ENCODE peak calls at places on chromosomes 7 and 10, in five cellular contexts. D is fibroblast of lung, P is mucosa of descending colon, N is tibial nerve, R is IMR-90. T is an unnamed sample. For H3K9me3, the result is how much of the 10 kb centered on the place peaks cover.

GRCh38 chr10:127736222-127736914 is 617 bp upstream of the FOXI2 start:
- DNase-seq in R (no peak), N (no peak), P (no peak), D (no peak), T (no peak)

GRCh38 chr10:119412831-119413737 is 129.4 kb downstream of the RGS10 start:
- DNase-seq in D (peak), N (no peak), P (no peak), R (peak), T (no peak)

GRCh38 chr10:11593612-11594011 is 17.8 kb downstream of the USP6NL start:
- DNase-seq in P (peak), R (no peak), N (no peak), D (no peak), T (no peak)

GRCh38 chr10:72223743-72224101 is 7.6 kb upstream of the ASCC1 start:
- DNase-seq in N (no peak), D (peak), R (peak), P (peak), T (no peak)

GRCh38 chr7:94400022-94400421 is 5.3 kb downstream of the COL1A2 start:
- DNase-seq in P (no peak), D (no peak), R (no peak), N (no peak), T (no peak)

GRCh38 chr7:115973381-115973780 is 57.2 kb downstream of the TFEC start:
- DNase-seq in D (no peak), R (no peak), P (no peak), N (no peak), T (no peak)

GRCh38 chr10:15140640-15141039 is 27.9 kb downstream of the NMT2 start:
- DNase-seq in N (no peak), R (no peak), P (no peak), D (no peak), T (no peak)

GRCh38 chr10:133616371-133617130 is 10.0 kb downstream of the FRG2B start:
- DNase-seq in N (no peak), D (no peak), P (peak), R (no peak), T (peak)

GRCh38 chr10:14409856-14410458 is 79.2 kb upstream of the FRMD4A start:
- DNase-seq in D (no peak), R (no peak), P (no peak), N (no peak), T (no peak)

GRCh38 chr10:9735731-9736130 is 1281.9 kb upstream of the CELF2 start:
- DNase-seq in D (no peak), R (no peak), P (no peak), N (no peak), T (no peak)

GRCh38 chr7:101728888-101729883 is 88.2 kb upstream of the CUX1 start:
- DNase-seq in P (peak), N (no peak), R (peak), D (peak), T (peak)

GRCh38 chr10:28020080-28020860 is 21.4 kb upstream of the ODAD2 start:
- DNase-seq in R (no peak), D (no peak), N (no peak), P (no peak), T (no peak)

GRCh38 chr7:74203157-74203556 is 6.6 kb upstream of the LAT2 start:
- DNase-seq in P (no peak), R (peak), D (peak), N (peak), T (peak)

GRCh38 chr7:32928785-32929184 is 28.5 kb upstream of the FKBP9 start:
- DNase-seq in D (no peak), R (no peak), P (no peak), N (no peak), T (no peak)

GRCh38 chr7:79176859-79177477 is 276.5 kb downstream of the MAGI2 start:
- DNase-seq in N (peak), R (peak), D (peak), P (no peak), T (no peak)

GRCh38 chr7:149195180-149196150 is at the start of gene ZNF282:
- DNase-seq in R (peak), D (peak), P (peak), N (peak), T (peak)

GRCh38 chr10:3025300-3025699 is 42.0 kb upstream of the PFKP start:
- DNase-seq in P (no peak), N (no peak), R (no peak), D (no peak), T (no peak)

GRCh38 chr7:33716581-33717477 is 188.5 kb upstream of the BMPER start:
- DNase-seq in D (peak), R (peak), N (peak), P (no peak), T (no peak)

GRCh38 chr10:78847486-78847885 is 221.3 kb upstream of the ZMIZ1 start:
- DNase-seq in N (no peak), R (no peak), P (no peak), D (no peak), T (no peak)

GRCh38 chr10:76779163-76779820 is 858.3 kb downstream of the KCNMA1 start:
- DNase-seq in D (peak), N (no peak), R (peak), P (no peak), T (peak)

GRCh38 chr10:116688241-116688711 is 54.1 kb downstream of the HSPA12A start:
- DNase-seq in P (no peak), D (peak), R (peak), N (no peak), T (peak)

GRCh38 chr10:4586756-4587155 is 239.3 kb upstream of the AKR1E2 start:
- DNase-seq in N (no peak), D (peak), P (no peak), R (peak), T (no peak)

GRCh38 chr10:17444062-17444714 is 10.2 kb downstream of the ST8SIA6 start:
- DNase-seq in R (peak), P (no peak), N (no peak), D (no peak), T (no peak)

GRCh38 chr7:133940368-133940767 is 186.8 kb upstream of the LRGUK start:
- DNase-seq in D (no peak), N (no peak), P (no peak), R (no peak), T (no peak)

GRCh38 chr10:132306341-132306685 is 1.4 kb downstream of the STK32C start:
- DNase-seq in N (no peak), P (peak), R (no peak), D (no peak), T (no peak)

GRCh38 chr10:132309466-132309865 is 1.7 kb upstream of the STK32C start:
- DNase-seq in R (no peak), D (no peak), P (no peak), N (no peak), T (no peak)

GRCh38 chr10:132306951-132307751 is 599 bp downstream of the STK32C start:
- DNase-seq in P (peak), R (no peak), D (peak), N (no peak), T (no peak)

GRCh38 chr10:132308588-132309451 is 1.1 kb upstream of the STK32C start:
- DNase-seq in P (peak), D (no peak), N (no peak), R (no peak), T (no peak)

DNA sequence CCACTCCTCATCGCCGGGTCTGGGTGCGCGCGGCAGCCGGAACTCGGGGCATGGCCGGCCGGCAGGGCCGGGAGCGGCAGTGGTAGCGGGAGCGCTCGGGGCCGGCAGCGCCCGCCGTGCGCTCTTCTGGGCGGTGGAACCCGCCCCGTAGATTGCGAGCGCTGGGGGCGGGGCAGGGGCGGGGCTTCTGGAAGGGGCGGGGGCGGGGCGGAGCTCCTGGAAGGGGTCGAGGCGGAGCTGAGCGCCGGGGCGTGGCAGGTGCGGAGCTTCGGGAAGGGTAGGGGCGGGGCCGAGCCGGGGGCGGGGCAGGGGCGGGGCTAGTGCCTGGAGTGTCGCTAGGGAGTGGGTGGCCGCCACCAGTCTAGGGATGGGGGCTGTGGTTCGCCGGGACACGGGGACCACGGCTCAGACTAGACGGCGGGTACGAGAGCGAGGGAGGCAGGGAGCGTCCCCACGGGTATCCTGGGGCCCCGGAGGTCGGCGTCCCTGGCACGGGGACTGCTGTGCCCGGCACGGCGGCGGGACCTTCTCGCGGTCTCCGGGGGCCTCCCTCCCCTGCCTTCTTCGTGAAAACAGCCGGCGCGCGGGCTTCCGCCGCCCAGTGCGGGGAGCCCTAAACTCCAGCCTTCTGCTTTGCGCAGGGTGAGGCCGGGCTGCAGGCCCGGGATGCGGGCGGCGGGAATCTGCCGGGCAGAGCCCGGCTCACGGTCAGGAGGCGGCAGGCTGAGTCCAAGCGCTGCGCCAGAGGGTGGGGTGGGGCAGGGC is at the start of gene STK32C:
- DNase-seq in N (peak), P (peak), R (peak), D (peak), T (peak)
- H3K4me3 ChIP-seq in N (peak), P (peak), R (peak), D (peak), T (peak)

DNA sequence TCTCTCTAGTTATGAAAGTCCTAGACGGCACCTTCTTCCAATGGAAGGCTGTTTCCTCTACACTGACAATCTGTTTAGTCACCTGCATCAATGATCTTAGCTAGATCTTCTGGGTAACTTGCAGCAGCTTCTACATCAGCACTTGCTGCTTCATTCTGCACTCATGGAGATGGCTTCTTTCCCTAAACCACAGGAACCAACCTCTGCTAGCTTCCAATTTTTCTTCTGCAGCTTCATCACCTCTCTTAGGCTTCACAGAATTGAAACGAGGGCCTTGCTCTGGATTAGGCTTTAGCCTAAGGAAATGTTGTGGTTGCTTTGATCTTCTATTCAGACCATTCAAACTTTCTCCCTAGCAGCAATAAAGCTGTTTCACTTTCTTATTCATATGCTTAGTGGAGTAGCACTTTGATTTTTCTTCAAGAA is 24.6 kb downstream of the NAMPT start:
- DNase-seq in R (no peak), N (no peak), D (no peak), P (no peak), T (no peak)
- H3K9me3 ChIP-seq in R (under half), N (under half), D (under half), P (under half), T (under half)

DNA sequence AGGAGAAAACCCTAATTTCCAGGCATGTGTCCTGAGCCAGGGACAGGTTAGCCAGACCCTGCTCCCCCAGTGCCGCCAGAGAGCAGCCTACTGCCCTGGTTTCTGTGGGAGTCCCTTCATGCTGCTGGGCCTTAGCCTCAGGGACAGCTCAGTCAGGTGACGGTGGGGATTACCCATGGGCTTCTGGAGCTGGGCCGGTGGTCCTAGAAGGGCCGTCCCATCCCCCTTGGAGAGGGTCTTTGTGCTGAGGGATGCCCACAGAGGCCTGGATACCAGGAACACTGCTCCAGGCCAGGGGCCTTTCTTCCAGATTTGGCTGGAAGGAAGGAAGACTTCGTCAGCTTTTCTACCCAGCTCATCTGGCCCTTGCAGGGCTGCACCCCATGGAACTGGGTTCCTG is 71.4 kb upstream of the ZNF722 start:
- DNase-seq in R (no peak), P (peak), D (no peak), N (no peak), T (no peak)
- H3K4me3 ChIP-seq in R (no peak), P (no peak), D (no peak), N (no peak), T (no peak)

GRCh38 chr10:88017781-88018180 is 154.4 kb downstream of the PTEN start:
- DNase-seq in P (no peak), D (no peak), R (no peak), N (no peak), T (no peak)
- H3K9me3 ChIP-seq in P (under half), D (under half), R (under half), N (under half), T (under half)

DNA sequence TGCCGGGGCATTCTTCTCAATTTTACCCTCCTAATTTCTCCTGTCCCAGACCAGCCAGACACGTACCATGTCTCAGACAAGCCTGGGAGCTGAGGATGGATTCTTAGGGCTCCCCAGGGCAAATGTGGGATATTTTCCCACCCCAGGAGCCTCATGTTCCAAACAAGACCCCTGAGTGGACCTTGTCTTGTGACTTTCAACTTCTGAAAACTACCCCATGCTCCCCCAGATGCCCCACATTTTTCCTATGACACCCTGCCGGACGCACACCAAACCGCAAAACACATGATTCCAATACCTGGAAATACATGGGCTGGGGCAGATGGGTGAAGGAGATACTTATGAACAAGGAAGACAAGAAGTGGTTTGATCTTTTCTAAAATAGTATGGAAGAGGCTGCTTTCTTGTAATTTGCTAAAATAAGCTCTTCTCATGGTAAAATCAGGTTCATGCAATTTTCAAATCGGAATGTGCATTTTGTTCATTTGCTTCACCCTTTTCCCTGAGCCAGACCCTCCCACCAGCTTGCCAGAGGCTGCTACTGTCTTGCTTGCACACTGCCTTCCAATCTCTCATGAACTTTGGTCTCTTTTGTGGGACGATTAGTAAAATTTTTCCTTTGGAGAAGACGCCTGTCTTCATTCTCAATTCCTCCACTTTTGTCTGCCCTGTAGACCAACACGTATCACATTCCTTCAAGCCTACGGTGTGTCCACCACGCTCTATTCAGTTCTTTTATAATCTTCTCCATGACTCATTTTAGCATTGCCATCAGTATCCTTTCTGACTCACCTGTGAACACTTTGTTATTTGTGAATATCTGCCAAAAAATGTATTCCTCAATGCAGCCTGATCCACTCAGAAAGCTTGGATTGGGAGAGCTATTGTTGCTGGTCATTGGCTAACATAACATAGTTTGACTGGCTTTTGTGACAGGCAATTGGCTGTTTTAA is 1.1 kb downstream of the GIMAP5 start:
- DNase-seq in D (no peak), R (no peak), N (no peak), P (no peak), T (no peak)
- H3K4me3 ChIP-seq in D (no peak), R (no peak), N (peak), P (no peak), T (no peak)

T was measured in MG63.